ENCODE peak calls at places on chromosomes 7 and 10, in six cellular contexts. J is HEK293T; O is activated CD4-positive, alpha-beta T cell treated with anti-CD3 and anti-CD28 coated beads, Interleukin-2, amount 50 U/mL, for 48 hours; S is nucleus accumbens; M is NCI-H2081; C is COLO829. Y is an unnamed sample.

GRCh38 chr10:116708386-116708785 is 34.0 kb downstream of the HSPA12A start:
- DNase-seq in C (no peak), S (no peak), M (no peak), O (no peak), J (no peak), Y (no peak)

GRCh38 chr7:23234569-23235296 is 11.8 kb upstream of the GPNMB start:
- DNase-seq in O (no peak), C (no peak), J (no peak), S (no peak), M (no peak), Y (no peak)

GRCh38 chr7:23315366-23315765 is 16.2 kb downstream of the MALSU1 start:
- DNase-seq in S (no peak), M (no peak), C (no peak), O (no peak), J (no peak), Y (no peak)

GRCh38 chr7:7913506-7913905 is 55.1 kb upstream of the GLCCI1 start:
- DNase-seq in C (no peak), S (no peak), O (no peak), M (no peak), J (no peak), Y (peak)

GRCh38 chr7:917255-918117 is 37.0 kb downstream of the ADAP1 start:
- DNase-seq in M (no peak), S (no peak), J (no peak), O (no peak), C (no peak), Y (no peak)

GRCh38 chr7:2116903-2117680 is 115.7 kb downstream of the MAD1L1 start:
- DNase-seq in J (no peak), M (no peak), C (no peak), S (no peak), O (no peak), Y (peak)

GRCh38 chr7:47290867-47291266 is 291.0 kb downstream of the TNS3 start:
- DNase-seq in C (no peak), M (no peak), S (no peak), O (no peak), J (no peak), Y (no peak)

GRCh38 chr7:123537026-123537642 is 2.7 kb upstream of the IQUB start:
- DNase-seq in J (no peak), S (no peak), M (peak), O (no peak), C (no peak), Y (peak)

GRCh38 chr7:98465022-98465421 is 64.1 kb upstream of the BAIAP2L1 start:
- DNase-seq in J (no peak), M (no peak), O (no peak), S (no peak), C (no peak), Y (peak)

GRCh38 chr10:62959553-62959952 is 143.4 kb upstream of the EGR2 start:
- DNase-seq in M (no peak), J (no peak), C (no peak), S (no peak), O (no peak), Y (no peak)

GRCh38 chr7:23687011-23687410 is 7.0 kb downstream of the FAM221A start:
- DNase-seq in J (no peak), O (no peak), S (no peak), M (no peak), C (no peak), Y (no peak)

GRCh38 chr7:20310963-20311742 is 19.5 kb upstream of the ITGB8 start:
- DNase-seq in S (no peak), O (no peak), J (no peak), C (no peak), M (peak), Y (peak)

GRCh38 chr10:18104223-18104872 is 35.9 kb upstream of the CACNB2 start:
- DNase-seq in C (peak), J (peak), S (no peak), O (peak), M (peak), Y (no peak)

GRCh38 chr10:34581871-34582532 is 233.1 kb downstream of the PARD3 start:
- DNase-seq in C (no peak), S (no peak), J (no peak), O (no peak), M (no peak), Y (no peak)

GRCh38 chr10:11330383-11331020 is 280.9 kb downstream of the USP6NL start:
- DNase-seq in S (no peak), C (peak), O (no peak), J (no peak), M (no peak), Y (no peak)

GRCh38 chr7:145175366-145175765 is 339.5 kb upstream of the TPK1 start:
- DNase-seq in S (no peak), J (no peak), M (no peak), C (no peak), O (no peak), Y (no peak)

Y was measured in NCI-H1092 treated with DMSO at 0.1 percent for 48 hours.